ENCODE peak calls at places on chromosomes 5 and 9, in eight cellular contexts. One of them, this sample, is unnamed.

GRCh38 chr5:41695920-41696582 is 174.2 kb downstream of the OXCT1 start:
- DNase-seq in breast epithelium: no peak
- DNase-seq in transverse colon: no peak
- DNase-seq in HepG2: no peak
- DNase-seq in GM12891: no peak
- DNase-seq in sigmoid colon: no peak
- DNase-seq in GM23338: peak; percentile 48
- DNase-seq in GM12878: no peak
- DNase-seq in this sample: no peak

GRCh38 chr9:8486095-8486494 is 686.5 kb upstream of the DMAC1 start:
- DNase-seq in sigmoid colon: no peak
- DNase-seq in transverse colon: peak; percentile 27
- DNase-seq in HepG2: no peak
- DNase-seq in GM12878: no peak
- DNase-seq in GM23338: peak; percentile 78
- DNase-seq in breast epithelium: no peak
- DNase-seq in GM12891: no peak
- DNase-seq in this sample: no peak

GRCh38 chr5:172407861-172408260 is 46.5 kb downstream of the SH3PXD2B start:
- DNase-seq in GM23338: no peak
- DNase-seq in GM12891: no peak
- DNase-seq in HepG2: no peak
- DNase-seq in transverse colon: no peak
- DNase-seq in breast epithelium: peak; percentile 81
- DNase-seq in sigmoid colon: peak; percentile 76
- DNase-seq in GM12878: no peak
- DNase-seq in this sample: no peak

GRCh38 chr5:75664933-75665332 is 52.3 kb downstream of the POC5 start:
- DNase-seq in breast epithelium: no peak
- DNase-seq in GM23338: no peak
- DNase-seq in HepG2: no peak
- DNase-seq in sigmoid colon: no peak
- DNase-seq in GM12891: no peak
- DNase-seq in GM12878: no peak
- DNase-seq in transverse colon: no peak
- DNase-seq in this sample: no peak

GRCh38 chr5:93304391-93304790 is 276.6 kb downstream of the NR2F1-AS1 start:
- DNase-seq in breast epithelium: no peak
- DNase-seq in GM12878: no peak
- DNase-seq in sigmoid colon: no peak
- DNase-seq in GM12891: no peak
- DNase-seq in GM23338: no peak
- DNase-seq in transverse colon: no peak
- DNase-seq in HepG2: no peak
- DNase-seq in this sample: no peak

GRCh38 chr5:13217636-13218035 is 726.9 kb downstream of the DNAH5 start:
- DNase-seq in GM12891: no peak
- DNase-seq in breast epithelium: no peak
- DNase-seq in GM12878: no peak
- DNase-seq in transverse colon: no peak
- DNase-seq in sigmoid colon: no peak
- DNase-seq in GM23338: no peak
- DNase-seq in HepG2: no peak
- DNase-seq in this sample: no peak

GRCh38 chr9:134413890-134414731 is 87.9 kb downstream of the RXRA start:
- DNase-seq in GM12878: no peak
- DNase-seq in HepG2: no peak
- DNase-seq in GM12891: no peak
- DNase-seq in GM23338: no peak
- DNase-seq in transverse colon: peak; percentile 52
- DNase-seq in sigmoid colon: peak; percentile 96
- DNase-seq in breast epithelium: no peak
- DNase-seq in this sample: no peak

GRCh38 chr5:169088032-169088726 is 212.8 kb downstream of the SLIT3 start:
- DNase-seq in GM12891: no peak
- DNase-seq in HepG2: no peak
- DNase-seq in GM23338: peak; percentile 51
- DNase-seq in transverse colon: no peak
- DNase-seq in GM12878: no peak
- DNase-seq in sigmoid colon: no peak
- DNase-seq in breast epithelium: no peak
- DNase-seq in this sample: no peak

GRCh38 chr5:82676663-82677062 is 398.5 kb upstream of the RPS23 start:
- DNase-seq in GM12891: no peak
- DNase-seq in HepG2: no peak
- DNase-seq in GM23338: no peak
- DNase-seq in breast epithelium: no peak
- DNase-seq in transverse colon: no peak
- DNase-seq in sigmoid colon: no peak
- DNase-seq in GM12878: peak; percentile 16
- DNase-seq in this sample: no peak

GRCh38 chr9:14351206-14351605 is 37.3 kb upstream of the NFIB start:
- DNase-seq in HepG2: no peak
- DNase-seq in GM12878: no peak
- DNase-seq in GM23338: no peak
- DNase-seq in GM12891: no peak
- DNase-seq in sigmoid colon: no peak
- DNase-seq in breast epithelium: no peak
- DNase-seq in transverse colon: no peak
- DNase-seq in this sample: no peak

GRCh38 chr9:99823392-99824377 is 2.0 kb downstream of the NR4A3 start:
- DNase-seq in HepG2: no peak
- DNase-seq in GM23338: peak; percentile 50
- DNase-seq in transverse colon: peak; percentile 39
- DNase-seq in sigmoid colon: peak; percentile 79
- DNase-seq in GM12878: no peak
- DNase-seq in GM12891: peak; percentile 27
- DNase-seq in breast epithelium: peak; percentile 33
- DNase-seq in this sample: peak; percentile 88

GRCh38 chr5:17218353-17219005 is 1.0 kb downstream of the BASP1 start:
- DNase-seq in breast epithelium: no peak
- DNase-seq in sigmoid colon: no peak
- DNase-seq in transverse colon: peak; percentile 43
- DNase-seq in HepG2: no peak
- DNase-seq in GM12891: no peak
- DNase-seq in GM23338: peak; percentile 50
- DNase-seq in GM12878: no peak
- DNase-seq in this sample: peak; percentile 88

GRCh38 chr5:132222649-132223038 is 5.0 kb downstream of the P4HA2 start:
- DNase-seq in HepG2: no peak
- DNase-seq in breast epithelium: no peak
- DNase-seq in transverse colon: no peak
- DNase-seq in GM12891: no peak
- DNase-seq in GM23338: no peak
- DNase-seq in sigmoid colon: no peak
- DNase-seq in GM12878: peak; percentile 38
- DNase-seq in this sample: peak; percentile 12

DNA sequence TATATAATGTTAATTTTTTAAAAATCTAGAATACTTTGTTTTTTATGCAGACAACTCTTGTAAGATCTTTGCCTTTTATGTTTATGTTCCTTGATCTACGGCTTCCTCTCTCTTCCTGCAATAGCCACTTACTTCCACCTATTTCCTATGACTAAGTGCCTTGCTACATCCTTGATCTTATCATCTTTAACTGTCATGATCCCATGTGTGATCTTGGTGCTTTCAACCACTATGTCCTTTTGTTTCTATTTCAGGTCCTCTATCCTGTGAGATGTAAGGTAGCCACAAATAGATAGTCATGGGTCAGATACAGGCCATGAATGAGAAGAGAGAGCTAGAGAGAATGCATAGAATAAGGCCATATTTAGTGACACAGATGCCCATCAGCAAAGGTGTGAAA is 243.6 kb upstream of the HAPLN1 start:
- DNase-seq in breast epithelium: no peak
- DNase-seq in GM12878: no peak
- DNase-seq in GM23338: no peak
- DNase-seq in HepG2: no peak
- DNase-seq in transverse colon: no peak
- DNase-seq in GM12891: no peak
- DNase-seq in sigmoid colon: no peak
- DNase-seq in this sample: no peak
- TF ChIP-seq POLR2AphosphoS5 in breast epithelium: no peak
- TF ChIP-seq POLR2AphosphoS5 in GM12878: no peak
- TF ChIP-seq POLR2AphosphoS5 in GM23338: no peak
- TF ChIP-seq POLR2AphosphoS5 in HepG2: no peak
- TF ChIP-seq POLR2AphosphoS5 in transverse colon: no peak
- TF ChIP-seq POLR2AphosphoS5 in GM12891: no peak
- TF ChIP-seq POLR2AphosphoS5 in sigmoid colon: no peak
- TF ChIP-seq POLR2AphosphoS5 in this sample: no peak

DNA sequence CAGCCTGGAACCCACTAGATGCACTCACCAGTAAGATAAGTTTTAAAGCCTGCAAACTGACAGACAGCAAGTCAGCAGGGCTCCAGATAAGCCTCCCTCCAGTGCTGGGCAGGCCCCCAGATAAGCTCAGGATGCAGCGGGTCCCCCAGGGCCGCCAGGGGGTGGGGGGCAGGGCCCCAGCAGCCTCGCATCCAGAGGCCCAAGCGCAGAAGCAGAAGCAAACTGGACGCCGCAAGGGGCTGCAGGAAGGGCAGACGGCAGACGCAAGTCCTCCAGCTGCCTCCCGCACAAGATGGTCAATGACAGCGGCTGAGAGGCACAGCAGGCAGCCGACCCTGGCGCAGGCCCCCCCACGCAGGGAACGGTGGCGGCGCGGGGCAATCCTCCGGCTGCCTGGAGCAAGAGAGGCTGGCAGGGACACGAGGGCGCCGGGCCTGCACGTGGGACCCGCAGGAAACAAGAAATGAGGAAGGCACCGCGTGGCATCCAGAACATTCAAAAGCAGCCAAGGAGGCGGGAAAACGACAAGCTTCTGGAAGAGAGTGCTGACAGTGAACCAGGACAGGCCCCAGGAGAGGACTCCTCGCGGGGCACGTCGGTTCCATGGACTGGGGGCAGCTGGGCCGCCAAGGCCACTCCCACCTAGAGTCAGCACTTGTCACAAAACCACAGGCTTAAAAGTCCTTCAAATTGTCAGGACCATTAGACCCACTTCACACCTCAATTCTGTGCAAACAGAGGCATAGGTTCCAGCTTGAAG is 49.8 kb downstream of the ROR2 start:
- DNase-seq in GM12891: no peak
- DNase-seq in transverse colon: no peak
- DNase-seq in GM12878: no peak
- DNase-seq in HepG2: no peak
- DNase-seq in breast epithelium: no peak
- DNase-seq in GM23338: peak; percentile 38
- DNase-seq in sigmoid colon: peak; percentile 88
- DNase-seq in this sample: peak; percentile 70
- TF ChIP-seq POLR2AphosphoS5 in GM12891: no peak
- TF ChIP-seq POLR2AphosphoS5 in transverse colon: peak; percentile 12
- TF ChIP-seq POLR2AphosphoS5 in GM12878: no peak
- TF ChIP-seq POLR2AphosphoS5 in HepG2: no peak
- TF ChIP-seq POLR2AphosphoS5 in breast epithelium: no peak
- TF ChIP-seq POLR2AphosphoS5 in GM23338: no peak
- TF ChIP-seq POLR2AphosphoS5 in sigmoid colon: peak; percentile 61
- TF ChIP-seq POLR2AphosphoS5 in this sample: no peak

GRCh38 chr5:54534306-54534705 is 16.7 kb downstream of the SNX18 start:
- DNase-seq in breast epithelium: no peak
- DNase-seq in sigmoid colon: no peak
- DNase-seq in GM12891: no peak
- DNase-seq in transverse colon: no peak
- DNase-seq in HepG2: no peak
- DNase-seq in GM12878: no peak
- DNase-seq in GM23338: no peak
- DNase-seq in this sample: no peak

GRCh38 chr5:54537720-54538119 is 20.2 kb downstream of the SNX18 start:
- DNase-seq in transverse colon: no peak
- DNase-seq in GM12878: no peak
- DNase-seq in HepG2: no peak
- DNase-seq in breast epithelium: no peak
- DNase-seq in GM12891: no peak
- DNase-seq in sigmoid colon: no peak
- DNase-seq in GM23338: no peak
- DNase-seq in this sample: no peak

GRCh38 chr5:54535149-54535844 is 17.7 kb downstream of the SNX18 start:
- DNase-seq in transverse colon: no peak
- DNase-seq in GM12891: no peak
- DNase-seq in breast epithelium: no peak
- DNase-seq in sigmoid colon: no peak
- DNase-seq in GM12878: no peak
- DNase-seq in HepG2: no peak
- DNase-seq in GM23338: no peak
- DNase-seq in this sample: no peak

GRCh38 chr5:54531536-54531935 is 14.0 kb downstream of the SNX18 start:
- DNase-seq in GM23338: no peak
- DNase-seq in HepG2: no peak
- DNase-seq in transverse colon: no peak
- DNase-seq in GM12878: no peak
- DNase-seq in sigmoid colon: no peak
- DNase-seq in GM12891: no peak
- DNase-seq in breast epithelium: no peak
- DNase-seq in this sample: no peak

DNA sequence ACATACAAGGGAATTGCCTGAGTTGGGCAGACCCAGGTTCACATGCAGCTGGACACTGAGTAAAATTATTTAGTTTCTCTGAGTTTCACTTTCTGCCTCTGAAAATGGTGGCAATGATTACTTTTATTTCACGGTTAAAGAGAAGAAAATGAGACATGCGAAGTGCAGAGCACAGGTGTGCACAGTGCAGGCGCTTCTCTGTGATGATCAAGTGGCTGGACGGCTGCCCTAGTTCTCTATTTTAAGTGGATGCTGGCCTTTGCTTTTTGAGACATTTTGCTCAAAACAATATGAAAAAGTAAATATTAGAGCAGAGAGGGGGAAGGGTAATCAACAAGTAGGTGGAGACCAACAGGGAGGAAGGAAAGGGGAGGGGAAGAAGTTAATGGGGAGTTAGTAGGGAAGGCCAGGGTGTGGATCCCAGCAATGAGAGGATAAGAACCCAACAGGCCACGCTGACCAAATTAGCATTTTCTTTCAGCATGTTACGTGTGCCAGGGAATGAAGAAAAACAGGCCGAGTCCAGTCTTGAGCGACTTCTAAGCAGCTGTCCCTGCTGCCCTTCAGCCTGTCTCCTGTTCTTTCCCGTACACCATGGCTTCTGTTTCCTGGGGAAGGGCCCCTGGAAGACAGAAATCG is 16.1 kb downstream of the SNX18 start:
- DNase-seq in GM12878: no peak
- DNase-seq in GM12891: no peak
- DNase-seq in GM23338: peak; percentile 60
- DNase-seq in breast epithelium: peak; percentile 72
- DNase-seq in sigmoid colon: no peak
- DNase-seq in HepG2: no peak
- DNase-seq in transverse colon: no peak
- DNase-seq in this sample: no peak
- TF ChIP-seq POLR2AphosphoS5 in GM12878: no peak
- TF ChIP-seq POLR2AphosphoS5 in GM12891: no peak
- TF ChIP-seq POLR2AphosphoS5 in GM23338: no peak
- TF ChIP-seq POLR2AphosphoS5 in breast epithelium: no peak
- TF ChIP-seq POLR2AphosphoS5 in sigmoid colon: peak; percentile 15
- TF ChIP-seq POLR2AphosphoS5 in HepG2: no peak
- TF ChIP-seq POLR2AphosphoS5 in transverse colon: no peak
- TF ChIP-seq POLR2AphosphoS5 in this sample: no peak

DNA sequence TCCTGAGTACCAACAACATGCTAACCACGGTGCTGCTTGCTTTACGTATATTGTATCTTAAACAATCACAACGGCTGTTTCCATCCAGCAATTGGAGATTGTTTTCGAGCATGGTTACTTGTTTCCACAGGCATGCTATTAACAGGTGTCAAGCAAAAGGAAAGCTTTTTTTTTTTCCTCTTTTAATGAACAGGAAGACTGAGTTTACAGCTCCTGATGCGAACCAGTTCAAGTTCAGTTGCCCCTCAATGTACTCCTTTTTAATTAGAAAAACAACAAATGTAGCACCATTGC is 186.8 kb downstream of the PDZD2 start:
- DNase-seq in breast epithelium: no peak
- DNase-seq in HepG2: no peak
- DNase-seq in sigmoid colon: no peak
- DNase-seq in GM12891: no peak
- DNase-seq in GM12878: peak; percentile 8
- DNase-seq in GM23338: no peak
- DNase-seq in transverse colon: no peak
- DNase-seq in this sample: no peak
- TF ChIP-seq POLR2AphosphoS5 in breast epithelium: no peak
- TF ChIP-seq POLR2AphosphoS5 in HepG2: no peak
- TF ChIP-seq POLR2AphosphoS5 in sigmoid colon: no peak
- TF ChIP-seq POLR2AphosphoS5 in GM12891: no peak
- TF ChIP-seq POLR2AphosphoS5 in GM12878: no peak
- TF ChIP-seq POLR2AphosphoS5 in GM23338: no peak
- TF ChIP-seq POLR2AphosphoS5 in transverse colon: no peak
- TF ChIP-seq POLR2AphosphoS5 in this sample: no peak

This sample was measured in spleen.